ENCODE peak calls at places on chromosomes 3 and 15, in six cellular contexts. R, B, N, M, V and Q are unnamed samples.
A peak's percentile ranks its signal among the peaks of the same experiment; 100 is the strongest.

GRCh38 chr3:133532951-133533350 is 40.5 kb upstream of the CDV3 start:
- DNase-seq in V (no peak), R (no peak), M (no peak), B (no peak), N (no peak), Q (no peak)

GRCh38 chr15:31349233-31350141 is 22.9 kb downstream of the KLF13 start:
- DNase-seq in N (no peak), R (no peak), V (no peak), M (no peak), B (no peak), Q (no peak)

GRCh38 chr3:193548406-193548805 is 6.3 kb downstream of the ATP13A4 start:
- DNase-seq in N (no peak), B (no peak), R (no peak), M (no peak), V (no peak), Q (no peak)

GRCh38 chr3:89690649-89691048 is 583.2 kb downstream of the EPHA3 start:
- DNase-seq in R (no peak), N (no peak), V (no peak), B (no peak), M (no peak), Q (no peak)

GRCh38 chr3:38649500-38650247 is at the start of gene SCN5A:
- DNase-seq in B (peak; percentile 53), R (peak; percentile 70), V (no peak), M (peak; percentile 29), N (peak; percentile 63), Q (peak; percentile 43)

GRCh38 chr3:49032646-49033304 is 3.6 kb upstream of the IMPDH2 start:
- DNase-seq in M (no peak), N (peak; percentile 65), R (no peak), B (peak; percentile 68), V (no peak), Q (peak; percentile 26)

GRCh38 chr15:52717924-52718323 is 38.7 kb upstream of the ATOSA start:
- DNase-seq in V (no peak), B (no peak), N (no peak), R (no peak), M (no peak), Q (no peak)

GRCh38 chr15:62569460-62570404 is 404.6 kb upstream of the C2CD4B start:
- DNase-seq in R (peak; percentile 68), V (no peak), M (peak; percentile 85), N (no peak), B (peak; percentile 72), Q (no peak)

GRCh38 chr3:151437047-151437446 is 23.8 kb downstream of the IGSF10 start:
- DNase-seq in V (no peak), B (no peak), R (no peak), N (no peak), M (no peak), Q (no peak)

GRCh38 chr3:4772171-4772804 is 206.9 kb upstream of the BHLHE40 start:
- DNase-seq in N (peak; percentile 93), B (peak; percentile 97), V (no peak), M (no peak), R (peak; percentile 86), Q (peak; percentile 94)

GRCh38 chr15:85880501-85881190 is 85.9 kb upstream of the KLHL25 start:
- DNase-seq in R (no peak), M (no peak), B (no peak), V (no peak), N (no peak), Q (no peak)

GRCh38 chr3:196097373-196098154 is 15.7 kb upstream of the TFRC start:
- DNase-seq in R (no peak), B (no peak), N (no peak), M (no peak), V (no peak), Q (no peak)

GRCh38 chr15:88003928-88004327 is 252.6 kb downstream of the NTRK3 start:
- DNase-seq in V (no peak), B (no peak), M (no peak), R (no peak), N (no peak), Q (no peak)

GRCh38 chr3:119600732-119601131 is 3.0 kb downstream of the PLA1A start:
- DNase-seq in R (peak; percentile 53), M (peak; percentile 12), B (peak; percentile 77), N (no peak), V (peak; percentile 10), Q (no peak)

GRCh38 chr3:140420621-140421357 is 257.1 kb upstream of the TRIM42 start:
- DNase-seq in V (no peak), B (peak; percentile 82), R (no peak), M (peak; percentile 8), N (no peak), Q (no peak)

GRCh38 chr3:127356381-127356780 is 68.5 kb upstream of the PRR20G start:
- DNase-seq in M (no peak), V (no peak), B (no peak), N (no peak), R (no peak), Q (no peak)

GRCh38 chr3:35965908-35966307 is 326.6 kb downstream of the ARPP21 start:
- DNase-seq in N (no peak), B (no peak), M (peak; percentile 49), R (no peak), V (no peak), Q (no peak)

GRCh38 chr3:193761969-193762368 is 169.0 kb downstream of the OPA1 start:
- DNase-seq in R (no peak), V (no peak), B (no peak), M (no peak), N (no peak), Q (no peak)

GRCh38 chr3:150365132-150365604 is 42.9 kb upstream of the TSC22D2 start:
- DNase-seq in B (no peak), V (peak; percentile 69), R (no peak), N (no peak), M (no peak), Q (no peak)

GRCh38 chr3:49900491-49901153 is 3.1 kb downstream of the MST1R start:
- DNase-seq in B (peak; percentile 87), N (no peak), R (peak; percentile 79), M (peak; percentile 84), V (peak; percentile 92), Q (no peak)

GRCh38 chr3:184238246-184238818 is 8.9 kb downstream of the VWA5B2 start:
- DNase-seq in M (no peak), N (no peak), R (no peak), B (no peak), V (no peak), Q (no peak)

GRCh38 chr3:161171639-161172552 is 49.2 kb upstream of the NMD3 start:
- DNase-seq in B (no peak), M (peak; percentile 1), R (no peak), N (no peak), V (peak; percentile 23), Q (no peak)

DNA sequence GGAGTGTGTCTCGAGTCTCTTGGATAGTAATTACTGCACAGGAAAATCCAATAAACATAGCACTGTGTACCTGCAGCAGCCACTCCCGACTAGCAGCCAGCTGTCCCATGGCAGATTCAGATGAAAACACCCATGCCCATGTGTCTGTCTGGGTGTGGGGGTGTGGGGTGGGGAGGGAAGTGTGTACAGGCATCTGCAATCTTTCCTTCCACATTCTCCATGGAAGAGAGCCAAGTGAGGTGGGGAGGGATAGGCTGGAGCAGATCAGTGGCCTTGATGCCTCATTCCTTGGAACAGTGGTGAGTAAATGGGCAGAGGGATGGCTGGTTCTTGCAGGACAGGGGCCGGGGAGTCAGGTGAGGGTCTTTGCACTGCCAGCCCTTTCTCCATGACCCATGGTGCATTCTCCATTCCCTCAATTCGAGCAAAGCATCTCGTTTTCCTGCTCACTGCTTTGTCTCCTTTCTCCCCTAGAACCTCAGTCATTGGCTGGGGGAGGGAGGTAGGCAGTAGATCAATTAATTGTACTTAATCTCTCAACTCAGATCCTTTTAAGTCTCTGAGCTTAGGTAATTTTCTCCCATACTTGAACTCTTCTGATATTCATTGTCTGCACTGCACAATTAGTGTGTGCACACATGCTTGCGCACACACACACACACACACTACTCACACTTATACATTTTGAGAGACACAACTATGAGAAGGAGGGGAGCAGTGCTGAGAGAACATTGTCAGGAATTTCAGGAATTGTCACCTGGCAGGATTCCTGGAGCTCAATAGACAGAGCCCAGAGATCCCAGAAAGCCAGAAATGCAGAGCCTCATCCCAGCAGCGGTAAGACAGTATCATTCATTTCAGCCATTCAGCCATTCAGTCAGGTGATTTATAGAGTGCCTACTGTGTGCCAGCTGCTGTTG is 31.8 kb downstream of the PDIA5 start:
- DNase-seq in R (no peak), V (no peak), B (no peak), M (no peak), N (no peak), Q (no peak)
- TF ChIP-seq POLR2A in R (no peak), V (no peak), B (no peak), M (no peak), N (no peak), Q (no peak)

DNA sequence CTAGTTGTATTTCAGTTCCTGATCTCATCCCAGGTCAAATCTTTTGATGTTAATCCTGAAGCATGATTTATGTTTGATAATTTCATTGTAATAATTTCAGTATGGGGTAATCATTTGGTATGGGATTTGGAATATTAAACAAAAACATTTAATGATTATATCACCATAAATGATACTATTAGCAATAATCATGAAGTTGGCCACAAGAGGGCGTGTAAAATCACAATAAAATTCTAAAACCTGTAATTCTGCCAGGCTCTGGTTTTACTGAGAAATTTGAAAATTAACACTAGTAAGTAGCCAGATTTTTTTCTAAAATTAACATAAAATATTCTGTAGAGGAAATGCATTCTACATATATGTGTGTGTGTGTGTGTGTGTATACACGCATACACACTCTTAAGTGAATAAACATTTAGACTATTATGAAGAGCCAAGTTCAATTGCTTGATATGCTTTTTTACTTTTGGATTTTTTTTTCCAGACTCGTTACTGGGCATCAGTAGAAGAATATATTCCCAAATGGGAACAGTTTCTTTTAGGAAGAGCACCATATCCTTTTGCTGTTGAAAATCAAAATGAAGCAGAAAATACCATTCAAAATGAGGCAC is 40.5 kb downstream of the FEZF2 start:
- DNase-seq in M (peak; percentile 7), R (no peak), V (peak; percentile 2), B (no peak), N (no peak), Q (no peak)
- TF ChIP-seq POLR2A in M (no peak), R (no peak), V (no peak), B (no peak), N (no peak), Q (no peak)

DNA sequence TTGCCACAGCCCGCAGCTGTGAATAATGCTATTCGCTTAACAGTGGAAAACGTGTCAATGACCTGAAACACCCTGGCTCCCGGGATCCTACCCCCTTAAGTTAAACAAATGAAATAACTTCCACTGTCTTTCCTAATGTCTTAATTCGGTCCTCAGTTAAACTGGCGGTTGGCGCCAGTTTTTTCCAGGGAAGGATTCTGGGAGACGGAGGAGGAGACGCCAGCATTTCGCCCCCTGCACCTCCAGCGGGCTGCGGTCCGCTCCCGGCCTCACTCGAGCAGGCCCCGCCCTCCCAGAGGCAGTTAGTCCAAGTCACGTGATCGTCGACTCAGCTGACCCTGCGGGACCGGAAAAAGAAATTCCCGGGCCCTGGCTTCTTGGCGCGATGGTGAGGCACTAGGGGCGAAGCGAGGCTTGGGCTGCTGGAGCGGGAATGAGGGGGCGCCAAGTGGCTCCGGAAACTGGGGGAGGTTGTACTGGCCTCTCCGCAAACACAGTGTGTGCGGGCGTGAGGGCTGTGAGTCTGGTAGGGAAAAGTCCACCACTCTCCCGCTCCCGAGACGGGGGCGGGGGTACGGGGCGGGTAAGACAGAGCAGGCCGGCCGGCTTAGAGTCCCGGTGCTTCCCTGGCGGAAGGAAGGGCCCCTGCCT is at the start of gene COMMD4:
- DNase-seq in V (peak; percentile 91), M (peak; percentile 98), R (peak; percentile 97), N (peak; percentile 99), B (peak; percentile 99), Q (peak; percentile 98)
- TF ChIP-seq POLR2A in V (no peak), M (peak; percentile 81), R (peak; percentile 47), N (no peak), B (peak; percentile 36), Q (peak; percentile 27)

GRCh38 chr3:9809615-9810356 is at the start of gene TTLL3:
- DNase-seq in B (peak; percentile 87), N (peak; percentile 92), V (no peak), M (peak; percentile 60), R (peak; percentile 79), Q (peak; percentile 81)
- TF ChIP-seq POLR2A in B (peak; percentile 73), N (no peak), V (no peak), M (peak; percentile 48), R (peak; percentile 67), Q (peak; percentile 61)

GRCh38 chr15:64894395-64895056 is 17.2 kb upstream of the ANKDD1A start:
- DNase-seq in B (no peak), M (no peak), N (peak; percentile 70), R (peak; percentile 48), V (no peak), Q (no peak)
- TF ChIP-seq POLR2A in B (no peak), M (no peak), N (no peak), R (no peak), V (no peak), Q (no peak)